ENCODE peak calls at places on chromosome 17, in four cellular contexts. H, T, P and D are unnamed samples.

GRCh38 chr17:74680941-74681340 is 31.8 kb downstream of the CD300LF start:
- DNase-seq in T (no peak), H (no peak), P (no peak), D (no peak)

GRCh38 chr17:31549121-31549524 is 157.6 kb downstream of the RAB11FIP4 start:
- DNase-seq in T (no peak), P (no peak), H (peak), D (no peak)

GRCh38 chr17:59165933-59166342 is 10.4 kb downstream of the PRR11 start:
- DNase-seq in P (no peak), H (peak), T (peak), D (no peak)

GRCh38 chr17:28404007-28404406 is 2.0 kb downstream of the SLC46A1 start:
- DNase-seq in H (no peak), P (no peak), T (no peak), D (no peak)

GRCh38 chr17:42284566-42284965 is 3.7 kb upstream of the STAT5A start:
- DNase-seq in H (no peak), P (no peak), T (no peak), D (no peak)

GRCh38 chr17:28899212-28899815 is 1.8 kb upstream of the FLOT2 start:
- DNase-seq in T (no peak), P (no peak), H (no peak), D (no peak)

GRCh38 chr17:51907041-51907440 is 251.5 kb downstream of the CA10 start:
- DNase-seq in T (no peak), P (no peak), H (no peak), D (no peak)

GRCh38 chr17:42472709-42473521 is 14.2 kb downstream of the ATP6V0A1 start:
- DNase-seq in T (peak), H (no peak), P (no peak), D (no peak)

GRCh38 chr17:63753215-63753614 is 11.6 kb upstream of the STRADA start:
- DNase-seq in T (no peak), H (no peak), P (no peak), D (no peak)

DNA sequence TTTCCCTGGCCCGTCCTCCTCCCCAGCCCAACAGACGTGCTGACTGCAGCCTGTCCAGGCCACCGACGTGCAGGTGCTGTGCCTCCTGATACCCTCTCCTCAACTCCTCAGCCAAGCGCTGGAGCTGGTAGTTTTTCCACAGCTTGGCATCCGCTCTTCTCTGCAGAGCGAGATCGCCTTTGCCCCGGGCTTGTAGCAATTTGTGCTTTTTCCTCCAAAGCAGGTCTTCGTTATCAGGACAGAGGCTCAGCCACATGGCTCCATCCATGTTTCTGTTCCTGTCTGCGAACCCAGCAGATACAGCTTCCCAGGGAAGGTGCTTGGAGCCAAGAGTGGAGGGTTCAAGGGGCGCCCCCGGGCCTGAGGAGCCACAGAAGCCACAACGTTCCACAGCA is 10.9 kb downstream of the CEP295NL start:
- DNase-seq in H (no peak), P (no peak), T (no peak), D (no peak)
- H3K27ac ChIP-seq in H (no peak), P (no peak), T (no peak), D (no peak)

GRCh38 chr17:27354491-27355081 is 60.7 kb downstream of the WSB1 start:
- DNase-seq in T (no peak), H (peak), P (no peak), D (no peak)
- H3K4me3 ChIP-seq in T (no peak), H (peak), P (peak), D (peak)

GRCh38 chr17:82112181-82112865 is 14.3 kb upstream of the FASN start:
- DNase-seq in T (no peak), P (no peak), H (no peak), D (no peak)

GRCh38 chr17:82112866-82113390 is 14.9 kb upstream of the FASN start:
- DNase-seq in P (no peak), H (no peak), T (no peak), D (no peak)

GRCh38 chr17:82108999-82109480 is 11.0 kb upstream of the FASN start:
- DNase-seq in P (no peak), T (no peak), H (no peak), D (no peak)

GRCh38 chr17:82108038-82108998 is 10.3 kb upstream of the FASN start:
- DNase-seq in P (no peak), T (peak), H (no peak), D (no peak)

DNA sequence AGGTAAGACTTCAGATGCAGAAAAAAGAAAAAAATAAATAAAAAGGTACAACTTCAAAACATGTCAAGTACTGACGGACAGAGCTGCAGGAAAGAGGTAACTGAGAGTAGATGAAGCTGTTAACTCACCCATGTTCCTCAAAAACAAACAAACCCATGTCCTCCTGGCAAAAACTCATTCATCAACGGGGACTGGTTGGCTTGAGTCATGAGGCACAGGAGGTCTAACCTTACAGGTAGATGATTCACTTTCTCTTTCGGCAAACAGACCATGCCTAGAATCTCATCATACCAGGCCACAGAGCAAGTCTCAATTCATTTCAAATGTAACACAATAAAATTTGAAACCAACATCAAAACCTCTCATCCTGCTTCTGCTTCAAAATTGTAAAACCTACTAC is 12.3 kb upstream of the FASN start:
- DNase-seq in P (no peak), T (no peak), H (peak), D (no peak)
- H3K27ac ChIP-seq in P (no peak), T (no peak), H (no peak), D (no peak)

GRCh38 chr17:72123496-72123963 is 2.7 kb downstream of the SOX9 start:
- DNase-seq in P (no peak), T (no peak), H (no peak), D (no peak)

GRCh38 chr17:72125226-72125651 is 4.4 kb downstream of the SOX9 start:
- DNase-seq in T (peak), H (no peak), P (peak), D (no peak)

GRCh38 chr17:72122668-72123495 is 2.1 kb downstream of the SOX9 start:
- DNase-seq in H (no peak), T (peak), P (peak), D (no peak)

GRCh38 chr17:72125742-72126141 is 4.9 kb downstream of the SOX9 start:
- DNase-seq in T (peak), H (no peak), P (no peak), D (no peak)

GRCh38 chr17:72123964-72124791 is 3.4 kb downstream of the SOX9 start:
- DNase-seq in P (peak), H (no peak), T (no peak), D (no peak)
- H3K4me3 ChIP-seq in P (peak), H (no peak), T (peak), D (no peak)

GRCh38 chr17:50480854-50481490 is 2.3 kb downstream of the RSAD1 start:
- DNase-seq in T (no peak), P (no peak), H (no peak), D (no peak)

GRCh38 chr17:50480142-50480764 is 1.6 kb downstream of the RSAD1 start:
- DNase-seq in P (no peak), H (no peak), T (no peak), D (no peak)

GRCh38 chr17:50482110-50482509 is 3.5 kb downstream of the RSAD1 start:
- DNase-seq in T (no peak), H (no peak), P (no peak), D (no peak)

GRCh38 chr17:50482516-50482915 is 3.9 kb downstream of the RSAD1 start:
- DNase-seq in P (peak), T (peak), H (peak), D (peak)

GRCh38 chr17:50481648-50482047 is 3.0 kb downstream of the RSAD1 start:
- DNase-seq in T (no peak), H (no peak), P (no peak), D (no peak)
- H3K27ac ChIP-seq in T (no peak), H (no peak), P (no peak), D (no peak)